ENCODE peak calls at places on chromosomes 16 and 17, in ten cellular contexts. L, A, I, M, Q, J, H, F, Z and X are unnamed samples.

GRCh38 chr16:57186630-57187507 is 740 bp downstream of the RSPRY1 start:
- DNase-seq in F (no peak), J (peak), I (peak), M (no peak), A (no peak), Z (no peak), L (no peak), H (peak), Q (peak), X (peak)

GRCh38 chr17:72677108-72677507 is 415.4 kb downstream of the SLC39A11 start:
- DNase-seq in M (no peak), I (no peak), Z (no peak), F (peak), Q (no peak), A (no peak), J (no peak), H (no peak), L (no peak), X (no peak)

GRCh38 chr17:6557040-6557438 is 684 bp upstream of the PITPNM3 start:
- DNase-seq in Q (no peak), F (no peak), J (no peak), Z (no peak), I (no peak), H (no peak), A (no peak), L (no peak), M (no peak), X (no peak)

GRCh38 chr17:1031711-1032110 is 34.8 kb downstream of the TIMM22 start:
- DNase-seq in I (no peak), H (no peak), M (no peak), Z (no peak), F (no peak), J (no peak), L (no peak), A (no peak), Q (peak), X (no peak)

GRCh38 chr16:75640598-75640997 is 6.9 kb downstream of the KARS1 start:
- DNase-seq in F (no peak), L (no peak), Z (no peak), J (no peak), I (no peak), A (no peak), M (no peak), H (no peak), Q (no peak), X (no peak)

GRCh38 chr16:88815901-88816589 is 4.3 kb upstream of the APRT start:
- DNase-seq in L (no peak), Q (peak), J (peak), F (no peak), M (no peak), Z (peak), I (no peak), A (no peak), H (peak), X (no peak)

GRCh38 chr17:59815965-59816364 is 76.8 kb downstream of the TUBD1 start:
- DNase-seq in F (no peak), I (no peak), Q (no peak), L (no peak), M (no peak), Z (no peak), A (no peak), H (no peak), J (no peak), X (no peak)

GRCh38 chr17:75047398-75048098 is 523 bp downstream of the KCTD2 start:
- DNase-seq in F (peak), Z (no peak), A (no peak), J (peak), M (no peak), L (peak), I (no peak), H (peak), Q (no peak), X (peak)

GRCh38 chr16:2147981-2148671 is at the start of gene RAB26:
- DNase-seq in A (peak), M (peak), I (peak), J (peak), H (peak), Z (peak), F (peak), Q (peak), L (peak), X (peak)